ENCODE peak calls at places on chromosome 20, in ten cellular contexts. N, F, P, Q, U, R, S, K, W and V are unnamed samples.
A peak's percentile ranks its signal among the peaks of the same experiment; 100 is the strongest.

GRCh38 chr20:44501448-44501847 is 20.4 kb downstream of the SERINC3 start:
- DNase-seq in R (no peak), S (no peak), K (no peak), P (no peak), U (no peak), W (no peak), N (no peak), F (no peak), Q (no peak), V (no peak)

GRCh38 chr20:21663465-21663864 is 42.0 kb upstream of the PAX1 start:
- DNase-seq in U (no peak), F (no peak), S (no peak), Q (no peak), R (no peak), N (no peak), P (no peak), K (no peak), W (no peak), V (no peak)

GRCh38 chr20:50339196-50339901 is 148.7 kb downstream of the CEBPB start:
- DNase-seq in P (peak; percentile 13), F (no peak), S (no peak), U (peak; percentile 20), N (no peak), R (no peak), Q (no peak), K (no peak), W (no peak), V (no peak)

GRCh38 chr20:7911586-7912330 is 28.5 kb downstream of the HAO1 start:
- DNase-seq in U (no peak), K (no peak), S (no peak), N (peak; percentile 71), P (no peak), W (no peak), Q (no peak), R (no peak), F (no peak), V (no peak)

GRCh38 chr20:24908642-24909041 is 40.4 kb upstream of the CST7 start:
- DNase-seq in N (no peak), F (no peak), Q (no peak), K (no peak), W (no peak), P (no peak), S (no peak), U (no peak), R (no peak), V (no peak)

GRCh38 chr20:35907017-35907685 is 47.2 kb downstream of the SCAND1 start:
- DNase-seq in P (no peak), Q (no peak), F (no peak), U (no peak), S (no peak), R (no peak), N (no peak), K (no peak), W (peak; percentile 19), V (no peak)

GRCh38 chr20:38178065-38178471 is 13.0 kb upstream of the TGM2 start:
- DNase-seq in Q (no peak), S (no peak), N (no peak), W (no peak), P (no peak), R (no peak), F (no peak), K (no peak), U (no peak), V (no peak)

GRCh38 chr20:6848041-6848440 is 80.6 kb downstream of the BMP2 start:
- DNase-seq in K (no peak), R (no peak), Q (no peak), U (no peak), F (no peak), N (no peak), P (no peak), S (no peak), W (no peak), V (no peak)

GRCh38 chr20:51403465-51404220 is 138.9 kb downstream of the NFATC2 start:
- DNase-seq in P (no peak), K (no peak), N (no peak), S (no peak), W (no peak), U (no peak), F (no peak), Q (no peak), R (no peak), V (no peak)

GRCh38 chr20:10861086-10861485 is 187.3 kb upstream of the JAG1 start:
- DNase-seq in U (no peak), S (no peak), F (peak; percentile 18), N (no peak), R (no peak), W (no peak), Q (no peak), K (no peak), P (no peak), V (no peak)

GRCh38 chr20:53413188-53413631 is 180.4 kb downstream of the ZNF217 start:
- DNase-seq in K (peak; percentile 93), Q (peak; percentile 72), P (peak; percentile 44), R (no peak), F (no peak), W (peak; percentile 7), S (peak; percentile 79), N (no peak), U (peak; percentile 41), V (no peak)

GRCh38 chr20:25021336-25021735 is 28.8 kb upstream of the APMAP start:
- DNase-seq in W (no peak), U (no peak), P (no peak), S (no peak), Q (no peak), R (no peak), N (no peak), F (no peak), K (no peak), V (no peak)

GRCh38 chr20:36848677-36849076 is 27.3 kb upstream of the TLDC2 start:
- DNase-seq in S (no peak), R (no peak), U (no peak), W (no peak), F (no peak), N (no peak), Q (no peak), P (no peak), K (no peak), V (no peak)

GRCh38 chr20:7714549-7714948 is 225.7 kb downstream of the HAO1 start:
- DNase-seq in N (no peak), U (no peak), K (peak; percentile 51), P (no peak), F (no peak), R (no peak), W (no peak), S (no peak), Q (no peak), V (no peak)

GRCh38 chr20:3275966-3276365 is 37.0 kb upstream of the SLC4A11 start:
- DNase-seq in R (no peak), F (no peak), W (no peak), N (no peak), U (no peak), Q (no peak), P (no peak), S (no peak), K (no peak), V (no peak)

GRCh38 chr20:49477200-49477599 is 5.3 kb downstream of the KCNB1 start:
- DNase-seq in S (no peak), W (no peak), P (no peak), R (no peak), F (no peak), K (no peak), U (no peak), N (no peak), Q (no peak), V (no peak)

GRCh38 chr20:22389836-22390542 is 194.4 kb downstream of the FOXA2 start:
- DNase-seq in F (no peak), S (no peak), N (no peak), U (no peak), P (no peak), Q (no peak), W (no peak), R (peak; percentile 62), K (no peak), V (no peak)

GRCh38 chr20:21053002-21053762 is 53.0 kb downstream of the LINC00237 start:
- DNase-seq in W (no peak), K (peak; percentile 72), U (no peak), Q (no peak), R (no peak), F (no peak), P (no peak), N (peak; percentile 78), S (no peak), V (no peak)

GRCh38 chr20:59663513-59663890 is 59.2 kb downstream of the PHACTR3 start:
- DNase-seq in Q (no peak), S (no peak), W (no peak), N (no peak), K (no peak), U (no peak), R (no peak), P (no peak), F (no peak), V (no peak)

GRCh38 chr20:7161690-7162089 is 394.2 kb downstream of the BMP2 start:
- DNase-seq in K (peak; percentile 53), R (no peak), F (no peak), P (no peak), W (no peak), S (no peak), U (no peak), Q (peak; percentile 17), N (no peak), V (no peak)